ENCODE peak calls at places on chromosome 3, in five cellular contexts. U, C, Z, A and E are unnamed samples.

GRCh38 chr3:16374047-16375019 is 109.3 kb downstream of the OXNAD1 start:
- DNase-seq in U (no peak), C (no peak), Z (peak; percentile 80), A (no peak), E (no peak)

GRCh38 chr3:183301937-183302580 is 49.0 kb downstream of the B3GNT5 start:
- DNase-seq in U (no peak), C (no peak), Z (no peak), A (no peak), E (no peak)

GRCh38 chr3:53721187-53721946 is 124.9 kb downstream of the CHDH start:
- DNase-seq in U (no peak), C (no peak), Z (no peak), A (no peak), E (no peak)

GRCh38 chr3:49998326-49998725 is 58.4 kb downstream of the RBM6 start:
- DNase-seq in U (no peak), C (no peak), Z (no peak), A (no peak), E (no peak)

GRCh38 chr3:31810991-31811433 is 170.1 kb downstream of the OSBPL10 start:
- DNase-seq in U (no peak), C (no peak), Z (no peak), A (no peak), E (no peak)

GRCh38 chr3:4772171-4772804 is 206.9 kb upstream of the BHLHE40 start:
- DNase-seq in U (no peak), C (no peak), Z (no peak), A (no peak), E (no peak)

GRCh38 chr3:181333394-181333793 is 343.9 kb upstream of the DNAJC19 start:
- DNase-seq in U (no peak), C (no peak), Z (no peak), A (no peak), E (no peak)

GRCh38 chr3:172536993-172537419 is 13.8 kb upstream of the TNFSF10 start:
- DNase-seq in U (no peak), C (no peak), Z (no peak), A (no peak), E (no peak)

GRCh38 chr3:167372138-167372537 is 8.0 kb downstream of the ZBBX start:
- DNase-seq in U (no peak), C (no peak), Z (no peak), A (no peak), E (no peak)

GRCh38 chr3:71817262-71817661 is 32.3 kb upstream of the PROK2 start:
- DNase-seq in U (no peak), C (no peak), Z (no peak), A (no peak), E (no peak)

GRCh38 chr3:67640023-67640660 is 14.3 kb downstream of the SUCLG2 start:
- DNase-seq in U (no peak), C (no peak), Z (no peak), A (no peak), E (no peak)

GRCh38 chr3:127985655-127986225 is 66.5 kb upstream of the SEC61A1 start:
- DNase-seq in U (no peak), C (no peak), Z (no peak), A (no peak), E (no peak)

GRCh38 chr3:172085557-172085895 is 46.1 kb downstream of the FNDC3B start:
- DNase-seq in U (no peak), C (no peak), Z (no peak), A (no peak), E (no peak)